ENCODE peak calls at places on chromosome 1, in six cellular contexts. Q is NCI-H1092; E is activated CD8-positive, alpha-beta T cell treated with anti-CD3 and anti-CD28 coated beads for 36 hours; T is left lung; P is choroid plexus epithelial cell; Y is GOT3. R is an unnamed sample.

GRCh38 chr1:68377098-68377497 is 72.7 kb downstream of the RPE65 start:
- DNase-seq in Q (no peak), E (no peak), T (no peak), P (no peak), Y (no peak), R (no peak)

GRCh38 chr1:188778578-188778977 is 1699.1 kb downstream of the BRINP3 start:
- DNase-seq in Q (no peak), E (no peak), T (no peak), P (no peak), Y (no peak), R (no peak)

GRCh38 chr1:33527934-33528333 is 55.5 kb downstream of the ZSCAN20 start:
- DNase-seq in Q (no peak), E (no peak), T (no peak), P (no peak), Y (no peak), R (no peak)

GRCh38 chr1:156893048-156893953 is at the start of gene PEAR1:
- DNase-seq in Q (no peak), E (no peak), T (peak; percentile 75), P (no peak), Y (no peak), R (no peak)

GRCh38 chr1:230778916-230779590 is 31.9 kb downstream of the CAPN9 start:
- DNase-seq in Q (no peak), E (no peak), T (no peak), P (peak; percentile 52), Y (no peak), R (no peak)

GRCh38 chr1:219039755-219040154 is 133.9 kb upstream of the LYPLAL1 start:
- DNase-seq in Q (no peak), E (no peak), T (no peak), P (peak; percentile 69), Y (no peak), R (no peak)

GRCh38 chr1:59404725-59405124 is 107.8 kb downstream of the FGGY start:
- DNase-seq in Q (no peak), E (no peak), T (no peak), P (no peak), Y (no peak), R (no peak)

GRCh38 chr1:102655034-102655433 is 453.3 kb downstream of the COL11A1 start:
- DNase-seq in Q (no peak), E (no peak), T (no peak), P (no peak), Y (no peak), R (no peak)

GRCh38 chr1:221806984-221807383 is 65.1 kb upstream of the DUSP10 start:
- DNase-seq in Q (no peak), E (no peak), T (no peak), P (no peak), Y (no peak), R (no peak)

GRCh38 chr1:75136921-75137641 is 2.9 kb downstream of the LHX8 start:
- DNase-seq in Q (no peak), E (no peak), T (peak; percentile 68), P (no peak), Y (no peak), R (no peak)